ENCODE peak calls at places on chromosomes 16 and 17, in four cellular contexts. I, N, D and G are unnamed samples.

GRCh38 chr17:4833941-4834501 is 881 bp downstream of the MINK1 start:
- DNase-seq in I (peak), N (no peak), D (peak), G (peak)

GRCh38 chr17:39751016-39751543 is 13.3 kb downstream of the GRB7 start:
- DNase-seq in I (no peak), N (no peak), D (no peak), G (no peak)

GRCh38 chr17:69239611-69240010 is 11.0 kb upstream of the ABCA10 start:
- DNase-seq in I (no peak), N (no peak), D (no peak), G (no peak)

GRCh38 chr17:19533718-19534561 is at the start of gene SLC47A1:
- DNase-seq in I (no peak), N (peak), D (no peak), G (no peak)

GRCh38 chr17:42438600-42439567 is 15.8 kb upstream of the CAVIN1 start:
- DNase-seq in I (peak), N (no peak), D (no peak), G (no peak)

GRCh38 chr17:81576621-81577277 is 24.6 kb upstream of the FAAP100 start:
- DNase-seq in I (peak), N (peak), D (no peak), G (peak)

GRCh38 chr16:75593825-75594820 is 27.9 kb downstream of the GABARAPL2 start:
- DNase-seq in I (peak), N (no peak), D (peak), G (peak)

GRCh38 chr17:40542562-40543411 is 22.5 kb downstream of the CCR7 start:
- DNase-seq in I (peak), N (peak), D (no peak), G (peak)

GRCh38 chr16:27718767-27719445 is 169.0 kb downstream of the KATNIP start:
- DNase-seq in I (no peak), N (peak), D (no peak), G (no peak)

GRCh38 chr16:4660454-4661007 is 32.8 kb upstream of the NUDT16L1 start:
- DNase-seq in I (peak), N (no peak), D (no peak), G (no peak)

GRCh38 chr17:71099003-71099710 is 929.8 kb downstream of the KCNJ2 start:
- DNase-seq in I (no peak), N (no peak), D (no peak), G (no peak)

GRCh38 chr17:68291836-68292688 is 767 bp downstream of the ARSG start:
- DNase-seq in I (peak), N (peak), D (peak), G (peak)

GRCh38 chr16:56294599-56294998 is 103.3 kb downstream of the GNAO1 start:
- DNase-seq in I (peak), N (no peak), D (no peak), G (peak)

GRCh38 chr16:57807252-57807967 is 5.1 kb upstream of the KIFC3 start:
- DNase-seq in I (no peak), N (peak), D (no peak), G (peak)

GRCh38 chr17:57035971-57036481 is 49.0 kb upstream of the AKAP1 start:
- DNase-seq in I (no peak), N (no peak), D (no peak), G (no peak)

GRCh38 chr17:49557204-49558024 is 18.3 kb upstream of the NXPH3 start:
- DNase-seq in I (peak), N (no peak), D (peak), G (peak)

GRCh38 chr16:57192720-57193486 is 6.8 kb downstream of the RSPRY1 start:
- DNase-seq in I (peak), N (no peak), D (no peak), G (no peak)

GRCh38 chr17:4503283-4504005 is 4.8 kb downstream of the SPNS2 start:
- DNase-seq in I (no peak), N (peak), D (no peak), G (no peak)

GRCh38 chr16:57374067-57374534 is 1.8 kb downstream of the CX3CL1 start:
- DNase-seq in I (peak), N (no peak), D (no peak), G (no peak)

GRCh38 chr17:50330151-50330753 is 15.7 kb upstream of the XYLT2 start:
- DNase-seq in I (no peak), N (no peak), D (no peak), G (no peak)

GRCh38 chr16:19338335-19338734 is 52.8 kb downstream of the CLEC19A start:
- DNase-seq in I (no peak), N (no peak), D (no peak), G (no peak)

GRCh38 chr16:20348365-20349185 is 3.9 kb downstream of the UMOD start:
- DNase-seq in I (no peak), N (peak), D (no peak), G (no peak)

GRCh38 chr17:64622931-64623654 is 39.0 kb downstream of the SMURF2 start:
- DNase-seq in I (peak), N (no peak), D (no peak), G (peak)

GRCh38 chr17:8151641-8152111 is 528 bp downstream of the PER1 start:
- DNase-seq in I (no peak), N (peak), D (peak), G (peak)

GRCh38 chr17:81685108-81685507 is 1.3 kb downstream of the HGS start:
- DNase-seq in I (peak), N (no peak), D (no peak), G (peak)

GRCh38 chr16:81637336-81638235 is 141.5 kb upstream of the PLCG2 start:
- DNase-seq in I (no peak), N (no peak), D (no peak), G (no peak)

GRCh38 chr17:48611213-48611612 is 396 bp upstream of the HOXB7 start:
- DNase-seq in I (no peak), N (no peak), D (no peak), G (no peak)

GRCh38 chr17:33233855-33234228 is 59.3 kb downstream of the ASIC2 start:
- DNase-seq in I (no peak), N (no peak), D (no peak), G (no peak)

GRCh38 chr16:81517630-81518438 is 73.2 kb downstream of the CMIP start:
- DNase-seq in I (no peak), N (no peak), D (no peak), G (peak)

GRCh38 chr16:50372611-50373344 is 4.0 kb upstream of the BRD7 start:
- DNase-seq in I (no peak), N (peak), D (no peak), G (peak)

GRCh38 chr17:32341857-32342602 is at the start of gene C17orf75:
- DNase-seq in I (peak), N (peak), D (peak), G (peak)

GRCh38 chr17:59366773-59367656 is 35.6 kb downstream of the YPEL2 start:
- DNase-seq in I (peak), N (peak), D (no peak), G (peak)

GRCh38 chr17:40857535-40857934 is 9.5 kb downstream of the KRT12 start:
- DNase-seq in I (no peak), N (no peak), D (no peak), G (peak)

GRCh38 chr17:63838586-63839184 is 3.8 kb downstream of the SMARCD2 start:
- DNase-seq in I (no peak), N (peak), D (peak), G (peak)

GRCh38 chr17:73292031-73292531 is 19.7 kb downstream of the CDC42EP4 start:
- DNase-seq in I (peak), N (peak), D (no peak), G (peak)

GRCh38 chr17:73291260-73291801 is 20.5 kb downstream of the CDC42EP4 start:
- DNase-seq in I (peak), N (peak), D (peak), G (peak)

GRCh38 chr17:73288534-73289302 is 23.1 kb downstream of the CDC42EP4 start:
- DNase-seq in I (no peak), N (peak), D (no peak), G (no peak)

GRCh38 chr17:73289549-73290254 is 22.1 kb downstream of the CDC42EP4 start:
- DNase-seq in I (no peak), N (peak), D (no peak), G (no peak)

DNA sequence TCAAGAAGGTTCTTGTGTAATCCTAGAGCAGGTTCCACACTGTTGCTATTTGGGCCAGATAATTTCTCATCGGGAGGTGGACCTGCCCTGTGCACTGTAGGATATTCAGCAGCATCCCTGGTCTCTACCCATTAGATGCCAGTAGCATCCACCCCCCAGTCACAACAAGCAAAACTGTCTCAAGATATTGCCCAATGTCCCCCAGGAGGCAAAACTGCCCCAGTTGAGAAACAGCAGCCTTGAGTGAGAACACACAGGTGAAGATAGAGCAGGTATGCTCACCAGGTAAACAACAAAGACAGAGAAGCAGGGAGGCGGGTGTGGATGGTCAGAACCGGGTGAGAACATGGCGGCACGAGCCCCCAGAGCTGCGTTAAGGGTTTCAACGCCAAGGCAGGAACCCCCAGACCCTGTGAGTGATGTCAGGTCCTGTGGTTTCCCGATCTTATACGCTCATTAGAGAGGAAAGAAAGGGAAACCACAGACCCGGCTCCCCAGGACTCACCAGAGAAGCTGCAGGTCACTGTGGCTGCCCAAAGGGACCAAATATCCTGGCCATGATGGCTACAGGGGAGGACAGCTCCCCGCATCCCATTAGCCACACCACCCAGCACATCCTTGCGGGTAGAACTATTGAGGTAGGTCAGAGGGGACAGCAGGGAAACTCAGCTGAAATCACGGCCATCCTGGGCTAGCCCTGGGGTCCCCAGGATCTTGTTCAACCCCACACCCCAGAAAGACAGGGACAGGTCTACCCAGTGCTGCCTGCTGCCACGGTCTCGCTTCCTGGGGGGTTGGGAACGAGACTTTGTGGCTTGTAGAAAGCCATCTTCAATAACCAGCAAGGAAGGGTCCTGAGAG is 21.2 kb downstream of the CDC42EP4 start:
- DNase-seq in I (no peak), N (peak), D (peak), G (no peak)
- TF ChIP-seq CTCF in I (no peak), N (no peak), D (no peak), G (no peak)

GRCh38 chr17:58136669-58137279 is 11.4 kb upstream of the OR4D1 start:
- DNase-seq in I (no peak), N (no peak), D (no peak), G (no peak)
- TF ChIP-seq CTCF in I (peak), N (peak), D (no peak), G (peak)

DNA sequence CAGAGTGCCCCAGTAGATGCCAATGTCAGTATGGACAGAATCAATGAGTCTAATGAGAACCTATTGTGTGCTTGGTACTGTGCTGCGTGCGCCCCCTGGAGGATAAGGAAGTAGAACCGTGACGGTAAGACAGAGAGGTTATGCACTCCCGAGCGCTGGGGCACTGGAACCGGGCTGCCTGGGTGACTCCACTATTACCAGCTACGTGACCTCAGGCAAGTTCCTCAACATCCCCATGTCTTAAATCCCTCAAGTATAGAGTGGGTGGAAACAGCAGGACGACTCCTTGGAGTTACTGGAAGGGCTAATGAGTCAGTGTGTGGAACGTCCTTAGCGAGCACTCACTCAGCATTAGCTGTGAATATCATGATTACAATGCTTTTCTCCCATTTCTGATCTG is 16.2 kb downstream of the CHST4 start:
- DNase-seq in I (peak), N (no peak), D (peak), G (no peak)
- TF ChIP-seq CTCF in I (peak), N (no peak), D (peak), G (peak)

GRCh38 chr17:79814624-79814965 is 17.7 kb upstream of the CBX8 start:
- DNase-seq in I (no peak), N (no peak), D (no peak), G (no peak)
- TF ChIP-seq CTCF in I (no peak), N (no peak), D (no peak), G (no peak)

GRCh38 chr17:43880420-43880991 is 26.8 kb downstream of the MPP2 start:
- DNase-seq in I (no peak), N (peak), D (peak), G (no peak)
- TF ChIP-seq CTCF in I (peak), N (peak), D (peak), G (peak)

GRCh38 chr16:23836078-23836403 is 258 bp downstream of the PRKCB start:
- DNase-seq in I (no peak), N (no peak), D (no peak), G (no peak)

GRCh38 chr16:23835390-23836077 is at the start of gene PRKCB:
- DNase-seq in I (peak), N (peak), D (peak), G (no peak)

GRCh38 chr16:23837553-23838308 is 1.9 kb downstream of the PRKCB start:
- DNase-seq in I (no peak), N (no peak), D (peak), G (no peak)

GRCh38 chr16:23838485-23839142 is 2.8 kb downstream of the PRKCB start:
- DNase-seq in I (no peak), N (no peak), D (no peak), G (no peak)

GRCh38 chr16:23836404-23837291 is 865 bp downstream of the PRKCB start:
- DNase-seq in I (no peak), N (peak), D (peak), G (no peak)
- TF ChIP-seq CTCF in I (no peak), N (no peak), D (no peak), G (no peak)

GRCh38 chr16:66430214-66430613 is 3.1 kb downstream of the BEAN1 start:
- DNase-seq in I (no peak), N (no peak), D (no peak), G (no peak)

GRCh38 chr16:66427871-66428681 is 981 bp downstream of the BEAN1 start:
- DNase-seq in I (no peak), N (peak), D (no peak), G (no peak)

GRCh38 chr16:66428682-66429251 is 1.7 kb downstream of the BEAN1 start:
- DNase-seq in I (no peak), N (no peak), D (no peak), G (no peak)

GRCh38 chr16:66427451-66427860 is 361 bp downstream of the BEAN1 start:
- DNase-seq in I (no peak), N (peak), D (no peak), G (no peak)

GRCh38 chr16:66429290-66429962 is 2.3 kb downstream of the BEAN1 start:
- DNase-seq in I (no peak), N (peak), D (no peak), G (no peak)
- TF ChIP-seq CTCF in I (peak), N (no peak), D (no peak), G (peak)